ENCODE peak calls at places on chromosomes 16 and 17, in seven cellular contexts. S is heart right ventricle; T is brain microvascular endothelial cell; L is pancreas; K is AG04450; W is CD4-positive, alpha-beta memory T cell; M is body of pancreas. D is an unnamed sample.

GRCh38 chr16:88264641-88265285 is 118.0 kb upstream of the ZNF469 start:
- DNase-seq in W (peak), M (peak), L (peak), S (peak), K (peak), T (peak), D (peak)

GRCh38 chr16:49854227-49855203 is 1.4 kb downstream of the ZNF423 start:
- DNase-seq in T (no peak), S (no peak), L (no peak), M (peak), W (no peak), K (no peak), D (no peak)

GRCh38 chr17:27502526-27503324 is 46.5 kb downstream of the KSR1 start:
- DNase-seq in M (no peak), S (no peak), L (no peak), T (peak), K (peak), W (no peak), D (no peak)

GRCh38 chr16:85612801-85613608 is at the start of gene GSE1:
- DNase-seq in S (peak), M (peak), L (peak), W (peak), K (no peak), T (peak), D (peak)

GRCh38 chr16:23578096-23578830 is 17.9 kb downstream of the NDUFAB1 start:
- DNase-seq in L (no peak), M (no peak), K (no peak), T (no peak), W (no peak), S (no peak), D (no peak)

GRCh38 chr17:79925242-79925957 is 86.2 kb upstream of the CBX4 start:
- DNase-seq in S (peak), W (no peak), T (no peak), K (no peak), M (peak), L (peak), D (peak)

GRCh38 chr16:19287241-19287640 is 1.7 kb downstream of the CLEC19A start:
- DNase-seq in S (no peak), W (no peak), L (no peak), T (no peak), M (no peak), K (no peak), D (no peak)

GRCh38 chr17:57327176-57327970 is 71.0 kb downstream of the MSI2 start:
- DNase-seq in K (no peak), T (no peak), M (no peak), S (no peak), L (no peak), W (no peak), D (no peak)

GRCh38 chr17:81373536-81374160 is 21.6 kb upstream of the BAHCC1 start:
- DNase-seq in T (no peak), S (no peak), W (no peak), M (no peak), K (no peak), L (no peak), D (no peak)

GRCh38 chr17:31283841-31284240 is 13.2 kb downstream of the OMG start:
- DNase-seq in M (no peak), K (no peak), W (no peak), S (no peak), T (no peak), L (no peak), D (no peak)

GRCh38 chr17:81090361-81091133 is 55.6 kb downstream of the BAIAP2 start:
- DNase-seq in T (no peak), M (peak), K (no peak), W (peak), L (no peak), S (no peak), D (peak)

DNA sequence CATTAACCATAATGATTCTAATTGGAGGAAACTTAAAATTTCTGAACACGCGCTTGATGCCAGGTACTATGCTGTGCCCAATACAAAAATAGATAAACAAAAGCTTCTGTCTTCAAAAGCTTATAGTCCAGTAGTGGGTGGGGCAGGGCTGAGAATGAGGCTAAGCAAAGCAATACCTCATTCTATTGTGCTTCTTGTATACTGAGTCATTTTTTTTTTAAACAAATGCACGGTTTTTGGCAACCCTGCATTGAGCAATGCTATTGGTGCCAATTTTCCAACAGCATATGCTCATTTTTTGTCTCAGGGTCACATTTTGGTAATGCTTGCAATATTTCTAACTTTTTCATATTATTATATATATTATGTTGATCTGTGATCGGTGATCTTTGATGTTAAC is 34.7 kb upstream of the HNF1B start:
- DNase-seq in T (no peak), K (no peak), S (no peak), W (no peak), M (no peak), L (no peak), D (no peak)
- H3K4me3 ChIP-seq in T (no peak), K (no peak), S (no peak), W (no peak), M (no peak), L (no peak), D (no peak)

DNA sequence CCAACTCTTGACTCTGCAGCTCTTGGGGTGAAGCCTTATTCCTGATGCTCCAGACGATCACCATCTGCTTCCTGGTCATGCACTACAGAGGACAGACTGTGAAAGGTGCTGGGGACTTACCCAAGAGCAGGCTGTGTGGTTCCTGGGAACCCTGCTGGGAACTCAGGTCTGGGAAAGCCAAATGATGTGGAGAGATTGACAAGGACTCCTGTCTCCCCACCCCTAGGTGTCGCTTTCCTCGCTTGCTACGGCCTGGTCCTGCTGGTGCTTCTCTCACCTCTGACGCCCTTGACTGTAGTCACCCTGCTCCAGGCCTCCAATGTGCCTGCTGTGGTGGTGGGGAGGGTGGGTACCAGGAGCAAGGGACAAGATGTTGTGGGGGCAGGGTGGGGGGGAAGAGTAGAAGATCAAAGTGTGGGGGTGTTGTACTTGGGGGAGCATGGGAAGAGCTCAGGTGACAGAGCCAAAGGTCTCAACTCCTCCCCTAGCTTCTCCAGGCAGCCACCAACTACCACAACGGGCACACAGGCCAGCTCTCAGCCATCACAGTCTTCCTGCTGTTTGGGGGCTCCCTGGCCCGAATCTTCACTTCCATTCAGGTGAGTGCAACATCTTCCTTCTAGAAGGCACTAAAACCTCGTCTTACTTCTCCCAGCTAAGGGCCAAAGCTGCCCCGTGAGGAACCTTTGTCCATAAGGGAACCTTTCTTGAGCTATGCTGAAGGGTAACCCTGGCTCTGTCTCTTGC is 3.0 kb downstream of the SOX15 start:
- DNase-seq in K (no peak), W (no peak), S (peak), M (peak), L (no peak), T (no peak), D (peak)
- H3K27ac ChIP-seq in K (peak), W (no peak), S (peak), M (no peak), L (no peak), T (peak), D (peak)

GRCh38 chr17:39924691-39925055 is 2.7 kb downstream of the ORMDL3 start:
- DNase-seq in T (no peak), K (no peak), S (no peak), M (no peak), W (no peak), L (no peak), D (no peak)
- H3K4me3 ChIP-seq in T (no peak), K (no peak), S (no peak), M (no peak), W (no peak), L (no peak), D (no peak)

GRCh38 chr17:72099919-72100318 is 20.9 kb upstream of the SOX9 start:
- DNase-seq in K (peak), M (no peak), L (no peak), W (no peak), T (no peak), S (no peak), D (no peak)
- H3K27ac ChIP-seq in K (no peak), M (no peak), L (no peak), W (no peak), T (no peak), S (no peak), D (no peak)